ENCODE peak calls at places on chromosomes 6 and 20, in five cellular contexts. One of them, this sample, is unnamed. For H3K4me1, the result is how much of the 10 kb centered on the place peaks cover.

GRCh38 chr6:126767741-126768140 is 350.7 kb upstream of the RSPO3 start:
- DNase-seq in ovary: no peak
- DNase-seq in body of pancreas: no peak
- DNase-seq in K562: no peak
- DNase-seq in adrenal gland: no peak
- DNase-seq in this sample: no peak

GRCh38 chr20:55142932-55143331 is 667.5 kb downstream of the DOK5 start:
- DNase-seq in ovary: no peak
- DNase-seq in body of pancreas: no peak
- DNase-seq in K562: no peak
- DNase-seq in adrenal gland: no peak
- DNase-seq in this sample: no peak

GRCh38 chr20:21702553-21703467 is 2.7 kb upstream of the PAX1 start:
- DNase-seq in ovary: no peak
- DNase-seq in body of pancreas: peak
- DNase-seq in K562: peak
- DNase-seq in adrenal gland: peak
- DNase-seq in this sample: no peak

GRCh38 chr6:107290491-107290890 is 168.9 kb downstream of the PDSS2 start:
- DNase-seq in ovary: no peak
- DNase-seq in body of pancreas: no peak
- DNase-seq in K562: no peak
- DNase-seq in adrenal gland: no peak
- DNase-seq in this sample: no peak

GRCh38 chr6:5126214-5126613 is 41.1 kb downstream of the PPP1R3G start:
- DNase-seq in ovary: no peak
- DNase-seq in body of pancreas: no peak
- DNase-seq in K562: no peak
- DNase-seq in adrenal gland: no peak
- DNase-seq in this sample: no peak

GRCh38 chr6:132298344-132298949 is 102.8 kb downstream of the MOXD1 start:
- DNase-seq in ovary: no peak
- DNase-seq in body of pancreas: peak
- DNase-seq in K562: peak
- DNase-seq in adrenal gland: peak
- DNase-seq in this sample: no peak

GRCh38 chr6:94177429-94177828 is 758.1 kb upstream of the EPHA7 start:
- DNase-seq in ovary: no peak
- DNase-seq in body of pancreas: no peak
- DNase-seq in K562: no peak
- DNase-seq in adrenal gland: no peak
- DNase-seq in this sample: no peak

GRCh38 chr6:168513766-168514165 is 72.8 kb downstream of the SMOC2 start:
- DNase-seq in ovary: no peak
- DNase-seq in body of pancreas: no peak
- DNase-seq in K562: no peak
- DNase-seq in adrenal gland: no peak
- DNase-seq in this sample: no peak

GRCh38 chr20:17172826-17173420 is 53.9 kb upstream of the PCSK2 start:
- DNase-seq in ovary: no peak
- DNase-seq in body of pancreas: no peak
- DNase-seq in K562: no peak
- DNase-seq in adrenal gland: no peak
- DNase-seq in this sample: no peak

GRCh38 chr6:105135056-105135455 is 44.8 kb downstream of the POPDC3 start:
- DNase-seq in ovary: no peak
- DNase-seq in body of pancreas: no peak
- DNase-seq in K562: no peak
- DNase-seq in adrenal gland: no peak
- DNase-seq in this sample: peak

GRCh38 chr6:34934516-34934915 is 45.5 kb downstream of the ANKS1A start:
- DNase-seq in ovary: peak
- DNase-seq in body of pancreas: peak
- DNase-seq in K562: no peak
- DNase-seq in adrenal gland: peak
- DNase-seq in this sample: peak

GRCh38 chr6:161393839-161394364 is 120.0 kb upstream of the AGPAT4 start:
- DNase-seq in ovary: peak
- DNase-seq in body of pancreas: peak
- DNase-seq in K562: peak
- DNase-seq in adrenal gland: peak
- DNase-seq in this sample: no peak

GRCh38 chr6:27303613-27304272 is 8.3 kb downstream of the POM121L2 start:
- DNase-seq in ovary: no peak
- DNase-seq in body of pancreas: no peak
- DNase-seq in K562: no peak
- DNase-seq in adrenal gland: no peak
- DNase-seq in this sample: no peak

GRCh38 chr6:22035690-22036089 is 261.1 kb downstream of the PRL start:
- DNase-seq in ovary: no peak
- DNase-seq in body of pancreas: no peak
- DNase-seq in K562: no peak
- DNase-seq in adrenal gland: no peak
- DNase-seq in this sample: no peak

GRCh38 chr20:23296841-23297701 is 53.5 kb upstream of the NXT1 start:
- DNase-seq in ovary: no peak
- DNase-seq in body of pancreas: no peak
- DNase-seq in K562: no peak
- DNase-seq in adrenal gland: no peak
- DNase-seq in this sample: no peak

GRCh38 chr6:13663986-13664385 is 47.6 kb downstream of the RANBP9 start:
- DNase-seq in ovary: no peak
- DNase-seq in body of pancreas: no peak
- DNase-seq in K562: no peak
- DNase-seq in adrenal gland: no peak
- DNase-seq in this sample: no peak

GRCh38 chr6:143007626-143008025 is 53.1 kb upstream of the AIG1 start:
- DNase-seq in ovary: no peak
- DNase-seq in body of pancreas: no peak
- DNase-seq in K562: no peak
- DNase-seq in adrenal gland: no peak
- DNase-seq in this sample: no peak

GRCh38 chr20:53974785-53975555 is 95.4 kb downstream of the BCAS1 start:
- DNase-seq in ovary: peak
- DNase-seq in body of pancreas: no peak
- DNase-seq in K562: no peak
- DNase-seq in adrenal gland: no peak
- DNase-seq in this sample: no peak

GRCh38 chr6:9405369-9405768 is 970.0 kb upstream of the SLC35B3 start:
- DNase-seq in ovary: no peak
- DNase-seq in body of pancreas: no peak
- DNase-seq in K562: no peak
- DNase-seq in adrenal gland: no peak
- DNase-seq in this sample: no peak

GRCh38 chr20:49420292-49420691 is 62.2 kb downstream of the KCNB1 start:
- DNase-seq in ovary: no peak
- DNase-seq in body of pancreas: no peak
- DNase-seq in K562: no peak
- DNase-seq in adrenal gland: no peak
- DNase-seq in this sample: no peak

GRCh38 chr20:57397004-57397692 is 6.0 kb downstream of the RBM38 start:
- DNase-seq in ovary: no peak
- DNase-seq in body of pancreas: no peak
- DNase-seq in K562: no peak
- DNase-seq in adrenal gland: peak
- DNase-seq in this sample: peak

GRCh38 chr6:139852484-139853140 is 478.2 kb upstream of the CITED2 start:
- DNase-seq in ovary: no peak
- DNase-seq in body of pancreas: no peak
- DNase-seq in K562: no peak
- DNase-seq in adrenal gland: no peak
- DNase-seq in this sample: no peak

GRCh38 chr20:22723659-22724058 is 139.3 kb upstream of the FOXA2 start:
- DNase-seq in ovary: no peak
- DNase-seq in body of pancreas: no peak
- DNase-seq in K562: no peak
- DNase-seq in adrenal gland: no peak
- DNase-seq in this sample: no peak

GRCh38 chr20:48904566-48905321 is 16.8 kb upstream of the ARFGEF2 start:
- DNase-seq in ovary: peak
- DNase-seq in body of pancreas: peak
- DNase-seq in K562: peak
- DNase-seq in adrenal gland: peak
- DNase-seq in this sample: peak

GRCh38 chr6:46098678-46099077 is 31.1 kb upstream of the ENPP4 start:
- DNase-seq in ovary: no peak
- DNase-seq in body of pancreas: peak
- DNase-seq in K562: no peak
- DNase-seq in adrenal gland: peak
- DNase-seq in this sample: peak

GRCh38 chr20:63833776-63834544 is 2.9 kb upstream of the ZBTB46 start:
- DNase-seq in ovary: peak
- DNase-seq in body of pancreas: no peak
- DNase-seq in K562: no peak
- DNase-seq in adrenal gland: no peak
- DNase-seq in this sample: no peak

GRCh38 chr6:107730106-107730505 is 94.0 kb downstream of the SCML4 start:
- DNase-seq in ovary: no peak
- DNase-seq in body of pancreas: no peak
- DNase-seq in K562: no peak
- DNase-seq in adrenal gland: no peak
- DNase-seq in this sample: no peak

GRCh38 chr6:4210619-4211419 is 75.4 kb upstream of the ECI2 start:
- DNase-seq in ovary: peak
- DNase-seq in body of pancreas: peak
- DNase-seq in K562: peak
- DNase-seq in adrenal gland: peak
- DNase-seq in this sample: peak

GRCh38 chr6:142155895-142156757 is 9.1 kb downstream of the VTA1 start:
- DNase-seq in ovary: no peak
- DNase-seq in body of pancreas: no peak
- DNase-seq in K562: peak
- DNase-seq in adrenal gland: no peak
- DNase-seq in this sample: no peak

GRCh38 chr6:4280721-4281120 is 145.3 kb upstream of the ECI2 start:
- DNase-seq in ovary: no peak
- DNase-seq in body of pancreas: no peak
- DNase-seq in K562: no peak
- DNase-seq in adrenal gland: peak
- DNase-seq in this sample: no peak

GRCh38 chr6:31738048-31738979 is 1.5 kb upstream of the MSH5 start:
- DNase-seq in ovary: no peak
- DNase-seq in body of pancreas: peak
- DNase-seq in K562: peak
- DNase-seq in adrenal gland: peak
- DNase-seq in this sample: peak

GRCh38 chr6:57173886-57174510 is 1.9 kb downstream of the BAG2 start:
- DNase-seq in ovary: peak
- DNase-seq in body of pancreas: no peak
- DNase-seq in K562: no peak
- DNase-seq in adrenal gland: no peak
- DNase-seq in this sample: no peak

GRCh38 chr6:53062369-53062639 is 2.9 kb upstream of the FBXO9 start:
- DNase-seq in ovary: no peak
- DNase-seq in body of pancreas: no peak
- DNase-seq in K562: no peak
- DNase-seq in adrenal gland: no peak
- DNase-seq in this sample: no peak
- H3K4me1 ChIP-seq in ovary: under half
- H3K4me1 ChIP-seq in body of pancreas: under half
- H3K4me1 ChIP-seq in K562: under half
- H3K4me1 ChIP-seq in adrenal gland: under half
- H3K4me1 ChIP-seq in this sample: under half

GRCh38 chr20:58847483-58847882 is 3.2 kb downstream of the GNAS-AS1 start:
- DNase-seq in ovary: no peak
- DNase-seq in body of pancreas: no peak
- DNase-seq in K562: no peak
- DNase-seq in adrenal gland: no peak
- DNase-seq in this sample: no peak
- H3K4me3 ChIP-seq in ovary: no peak
- H3K4me3 ChIP-seq in body of pancreas: no peak
- H3K4me3 ChIP-seq in K562: no peak
- H3K4me3 ChIP-seq in adrenal gland: no peak
- H3K4me3 ChIP-seq in this sample: no peak

GRCh38 chr6:2971420-2972218 is at the start of gene SERPINB6:
- DNase-seq in ovary: peak
- DNase-seq in body of pancreas: peak
- DNase-seq in K562: peak
- DNase-seq in adrenal gland: peak
- DNase-seq in this sample: peak
- TF ChIP-seq POLR2A in ovary: peak
- TF ChIP-seq POLR2A in body of pancreas: no peak
- TF ChIP-seq POLR2A in K562: peak
- TF ChIP-seq POLR2A in adrenal gland: peak
- TF ChIP-seq POLR2A in this sample: no peak

GRCh38 chr6:137907170-137907569 is 40.1 kb downstream of the TNFAIP3 start:
- DNase-seq in ovary: no peak
- DNase-seq in body of pancreas: no peak
- DNase-seq in K562: no peak
- DNase-seq in adrenal gland: no peak
- DNase-seq in this sample: no peak
- H3K4me1 ChIP-seq in ovary: under half
- H3K4me1 ChIP-seq in body of pancreas: under half
- H3K4me1 ChIP-seq in K562: under half
- H3K4me1 ChIP-seq in adrenal gland: under half
- H3K4me1 ChIP-seq in this sample: under half

GRCh38 chr20:25237610-25238318 is 10.1 kb upstream of the PYGB start:
- DNase-seq in ovary: no peak
- DNase-seq in body of pancreas: no peak
- DNase-seq in K562: peak
- DNase-seq in adrenal gland: peak
- DNase-seq in this sample: peak
- H3K4me3 ChIP-seq in ovary: no peak
- H3K4me3 ChIP-seq in body of pancreas: no peak
- H3K4me3 ChIP-seq in K562: no peak
- H3K4me3 ChIP-seq in adrenal gland: no peak
- H3K4me3 ChIP-seq in this sample: no peak

GRCh38 chr20:35225319-35226125 is 968 bp upstream of the MMP24 start:
- DNase-seq in ovary: no peak
- DNase-seq in body of pancreas: no peak
- DNase-seq in K562: no peak
- DNase-seq in adrenal gland: no peak
- DNase-seq in this sample: no peak
- TF ChIP-seq POLR2A in ovary: no peak
- TF ChIP-seq POLR2A in body of pancreas: no peak
- TF ChIP-seq POLR2A in K562: no peak
- TF ChIP-seq POLR2A in adrenal gland: no peak
- TF ChIP-seq POLR2A in this sample: no peak

GRCh38 chr6:146946559-146946958 is 257.7 kb upstream of the STXBP5 start:
- DNase-seq in ovary: no peak
- DNase-seq in body of pancreas: no peak
- DNase-seq in K562: no peak
- DNase-seq in adrenal gland: no peak
- DNase-seq in this sample: no peak
- H3K4me1 ChIP-seq in ovary: under half
- H3K4me1 ChIP-seq in body of pancreas: under half
- H3K4me1 ChIP-seq in K562: under half
- H3K4me1 ChIP-seq in adrenal gland: under half
- H3K4me1 ChIP-seq in this sample: under half